ENCODE peak calls at places on chromosomes 11 and 22, in four cellular contexts. Y is activated T-cell treated with anti-CD3 and anti-CD28 coated beads for 1 hour, K is NCI-H1417, X is nucleus accumbens. W is an unnamed sample.

GRCh38 chr11:34564406-34564805 is 50.8 kb upstream of the ELF5 start:
- DNase-seq in Y (no peak), K (no peak), X (peak; percentile 64), W (no peak)

GRCh38 chr11:12119502-12119901 is 9.1 kb downstream of the MICAL2 start:
- DNase-seq in Y (no peak), K (peak; percentile 40), X (no peak), W (no peak)

GRCh38 chr22:30195245-30196140 is 51.1 kb downstream of the LIF start:
- DNase-seq in Y (no peak), K (no peak), X (no peak), W (no peak)

GRCh38 chr11:35579557-35580396 is 38.5 kb upstream of the FJX1 start:
- DNase-seq in Y (no peak), K (no peak), X (no peak), W (no peak)

GRCh38 chr22:24157783-24158170 is 23.5 kb upstream of the SUSD2 start:
- DNase-seq in Y (no peak), K (no peak), X (peak; percentile 67), W (no peak)

GRCh38 chr11:14249121-14249963 is 109.6 kb downstream of the RRAS2 start:
- DNase-seq in Y (peak; percentile 73), K (peak; percentile 87), X (peak; percentile 57), W (no peak)

GRCh38 chr11:57434640-57435546 is 8.0 kb upstream of the SLC43A3 start:
- DNase-seq in Y (no peak), K (no peak), X (no peak), W (no peak)

GRCh38 chr11:61516675-61517516 is 8.3 kb downstream of the LRRC10B start:
- DNase-seq in Y (peak; percentile 47), K (peak; percentile 57), X (peak; percentile 56), W (peak; percentile 91)

GRCh38 chr11:19974886-19975285 is 185.4 kb downstream of the DBX1 start:
- DNase-seq in Y (no peak), K (peak; percentile 28), X (no peak), W (no peak)

W was measured in GM12891.